ENCODE peak calls at places on chromosomes 6 and 20, in nine cellular contexts. U, P, R, L, K, E, B, T and Q are unnamed samples.

GRCh38 chr20:17556842-17557674 is 12.8 kb upstream of the DSTN start:
- DNase-seq in U (peak), P (no peak), R (peak), L (no peak), K (no peak), E (no peak), B (peak), T (no peak), Q (no peak)

GRCh38 chr6:21871831-21872230 is 278.3 kb downstream of the SOX4 start:
- DNase-seq in U (no peak), P (no peak), R (no peak), L (no peak), K (no peak), E (no peak), B (no peak), T (no peak), Q (no peak)

GRCh38 chr6:31204751-31205145 is 34.3 kb upstream of the POU5F1 start:
- DNase-seq in U (peak), P (no peak), R (no peak), L (no peak), K (no peak), E (no peak), B (no peak), T (no peak), Q (no peak)

GRCh38 chr20:32456869-32457421 is 98.8 kb downstream of the ASXL1 start:
- DNase-seq in U (peak), P (peak), R (peak), L (no peak), K (peak), E (no peak), B (no peak), T (no peak), Q (peak)

GRCh38 chr6:37182736-37183590 is 13.0 kb downstream of the PIM1 start:
- DNase-seq in U (no peak), P (no peak), R (no peak), L (no peak), K (no peak), E (no peak), B (no peak), T (no peak), Q (no peak)

GRCh38 chr6:48110436-48111142 is 408 bp downstream of the PTCHD4 start:
- DNase-seq in U (no peak), P (no peak), R (no peak), L (no peak), K (no peak), E (no peak), B (no peak), T (no peak), Q (no peak)

GRCh38 chr6:96755096-96755495 is 82.2 kb downstream of the GPR63 start:
- DNase-seq in U (no peak), P (no peak), R (no peak), L (no peak), K (no peak), E (no peak), B (no peak), T (no peak), Q (no peak)

GRCh38 chr6:99026135-99026534 is 78.4 kb upstream of the FBXL4 start:
- DNase-seq in U (no peak), P (no peak), R (no peak), L (no peak), K (no peak), E (no peak), B (no peak), T (no peak), Q (no peak)

GRCh38 chr20:33499347-33499746 is 9.5 kb downstream of the CBFA2T2 start:
- DNase-seq in U (no peak), P (no peak), R (no peak), L (no peak), K (no peak), E (no peak), B (no peak), T (no peak), Q (no peak)

GRCh38 chr6:43951063-43951755 is 176.0 kb downstream of the MRPL14 start:
- DNase-seq in U (no peak), P (peak), R (peak), L (no peak), K (peak), E (no peak), B (peak), T (no peak), Q (no peak)

GRCh38 chr6:80547827-80548226 is 441.4 kb downstream of the BCKDHB start:
- DNase-seq in U (peak), P (no peak), R (no peak), L (peak), K (no peak), E (peak), B (no peak), T (peak), Q (no peak)

GRCh38 chr6:105116150-105116549 is 63.7 kb downstream of the POPDC3 start:
- DNase-seq in U (no peak), P (no peak), R (no peak), L (no peak), K (no peak), E (no peak), B (no peak), T (no peak), Q (no peak)

GRCh38 chr20:58853976-58854637 is 1.6 kb downstream of the GNAS start:
- DNase-seq in U (no peak), P (peak), R (no peak), L (no peak), K (no peak), E (no peak), B (no peak), T (no peak), Q (peak)

GRCh38 chr20:58851969-58852458 is 502 bp upstream of the GNAS start:
- DNase-seq in U (no peak), P (no peak), R (no peak), L (no peak), K (no peak), E (no peak), B (no peak), T (no peak), Q (no peak)

GRCh38 chr20:58853466-58853865 is 950 bp downstream of the GNAS start:
- DNase-seq in U (no peak), P (no peak), R (no peak), L (no peak), K (no peak), E (no peak), B (no peak), T (no peak), Q (no peak)

GRCh38 chr20:58851221-58851968 is 693 bp upstream of the GNAS-AS1 start:
- DNase-seq in U (no peak), P (peak), R (peak), L (no peak), K (peak), E (no peak), B (no peak), T (no peak), Q (peak)

GRCh38 chr20:58852559-58853271 is at the start of gene GNAS:
- DNase-seq in U (peak), P (peak), R (peak), L (no peak), K (peak), E (no peak), B (no peak), T (peak), Q (peak)
- TF ChIP-seq CTCF in U (peak), P (peak), R (peak), L (peak), K (peak), E (peak), B (peak), T (peak), Q (no peak)

DNA sequence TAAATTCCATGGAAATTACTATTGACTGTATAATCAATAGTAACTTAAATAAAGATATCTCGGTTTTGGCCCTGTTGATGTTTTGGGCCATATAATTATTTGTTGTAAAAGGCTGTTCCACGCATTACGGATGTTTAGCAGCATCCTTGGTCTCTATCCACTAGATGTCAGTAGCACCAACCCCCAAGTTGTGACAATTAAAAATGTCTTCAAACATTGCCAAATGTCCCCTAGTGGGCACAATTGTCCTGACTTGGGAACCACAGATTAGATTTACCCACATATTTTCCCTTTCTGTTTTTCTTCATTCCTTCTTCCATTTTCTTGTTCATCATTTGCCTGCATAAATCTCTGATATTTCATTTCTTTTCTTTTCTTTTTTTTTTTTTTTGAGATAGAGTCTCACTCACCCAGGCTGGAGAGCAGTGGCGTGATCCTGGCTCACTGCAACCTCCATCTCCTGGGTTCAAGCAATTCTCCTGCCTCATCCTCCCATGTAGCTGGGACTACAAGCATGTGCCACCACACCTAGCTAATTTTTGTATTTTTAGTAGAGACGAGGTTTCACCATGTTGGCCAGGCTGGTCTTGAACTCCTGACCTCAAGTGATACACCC is 13.6 kb upstream of the WFDC8 start:
- DNase-seq in U (peak), P (no peak), R (peak), L (peak), K (no peak), E (no peak), B (no peak), T (peak), Q (no peak)
- TF ChIP-seq CTCF in U (peak), P (peak), R (peak), L (peak), K (peak), E (peak), B (peak), T (peak), Q (no peak)

GRCh38 chr20:15346657-15347280 is 1009.4 kb upstream of the FLRT3 start:
- DNase-seq in U (no peak), P (no peak), R (no peak), L (no peak), K (no peak), E (no peak), B (no peak), T (no peak), Q (no peak)

GRCh38 chr20:15342987-15343639 is 1005.7 kb upstream of the FLRT3 start:
- DNase-seq in U (no peak), P (no peak), R (no peak), L (no peak), K (no peak), E (no peak), B (no peak), T (no peak), Q (no peak)

DNA sequence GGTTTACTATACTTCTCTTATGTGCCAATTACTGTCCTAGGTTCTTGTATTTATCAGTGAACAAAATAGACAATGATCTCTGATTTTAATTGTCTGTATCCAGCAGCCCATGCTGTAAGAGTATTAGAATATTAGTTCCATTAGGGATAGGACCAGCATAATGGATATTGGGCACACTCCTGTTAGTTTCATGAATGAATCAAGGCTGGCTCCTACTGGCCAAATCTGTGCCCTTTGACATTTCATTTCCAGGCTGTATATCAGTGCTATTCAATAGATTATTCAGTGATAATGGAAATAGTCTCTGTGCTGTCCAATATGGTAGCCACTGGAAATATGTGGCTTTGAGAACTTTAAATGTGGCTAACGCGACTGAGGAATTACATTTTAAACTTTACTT is 1007.9 kb upstream of the FLRT3 start:
- DNase-seq in U (no peak), P (no peak), R (no peak), L (no peak), K (no peak), E (no peak), B (no peak), T (no peak), Q (no peak)
- TF ChIP-seq CTCF in U (no peak), P (no peak), R (no peak), L (no peak), K (no peak), E (no peak), B (no peak), T (no peak), Q (no peak)

DNA sequence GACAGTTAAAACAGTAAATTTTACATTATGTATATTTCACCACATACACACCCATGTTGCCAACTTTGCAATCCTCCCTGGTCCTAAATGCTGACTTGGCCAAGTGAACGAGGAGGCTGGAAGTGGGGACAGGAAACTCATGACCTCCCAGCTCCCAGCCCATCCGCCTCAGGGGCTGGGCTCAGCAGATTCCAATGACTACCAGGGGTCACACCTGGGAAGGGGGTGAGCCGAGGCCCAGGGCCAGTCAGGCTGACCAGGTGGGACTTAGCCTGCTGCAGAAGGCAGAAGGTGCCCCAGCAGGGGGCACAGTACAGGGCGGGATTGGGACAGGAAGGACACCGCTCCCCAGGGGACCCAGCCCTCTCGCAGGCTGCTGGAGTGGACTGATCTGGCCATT is 2.4 kb downstream of the SIGLEC1 start:
- DNase-seq in U (no peak), P (no peak), R (peak), L (no peak), K (no peak), E (no peak), B (no peak), T (no peak), Q (no peak)
- TF ChIP-seq CTCF in U (no peak), P (no peak), R (no peak), L (no peak), K (no peak), E (no peak), B (no peak), T (peak), Q (no peak)

DNA sequence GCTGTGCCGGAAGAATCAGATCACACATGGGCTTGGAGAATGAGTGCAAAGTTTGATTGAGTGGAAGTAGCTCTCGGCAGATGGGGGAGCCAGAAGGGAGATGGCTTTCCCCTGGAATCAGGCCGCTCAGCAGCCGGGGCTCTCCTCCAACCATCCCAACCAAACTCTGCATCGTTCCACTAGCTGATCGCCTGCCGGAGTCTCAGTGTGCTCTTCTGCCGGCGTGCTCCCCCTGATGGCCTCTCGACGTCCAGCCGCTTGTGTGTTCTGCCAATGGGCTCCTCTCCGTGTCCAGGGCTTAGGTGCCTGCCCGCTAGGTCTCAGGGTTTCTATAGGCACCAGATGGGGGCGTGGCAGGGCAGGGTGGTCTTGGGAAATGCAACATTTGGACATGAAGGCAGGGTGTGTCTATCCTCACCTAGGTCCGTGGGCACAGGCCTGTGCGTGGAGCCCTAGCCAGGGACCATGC is 4.9 kb upstream of the BIRC7 start:
- DNase-seq in U (peak), P (peak), R (peak), L (no peak), K (peak), E (no peak), B (no peak), T (peak), Q (no peak)
- TF ChIP-seq CTCF in U (peak), P (peak), R (peak), L (peak), K (peak), E (peak), B (peak), T (peak), Q (no peak)

GRCh38 chr20:58718121-58718563 is 25.5 kb downstream of the NPEPL1 start:
- DNase-seq in U (no peak), P (no peak), R (peak), L (no peak), K (no peak), E (no peak), B (peak), T (no peak), Q (no peak)

GRCh38 chr20:58718729-58719128 is 26.1 kb downstream of the NPEPL1 start:
- DNase-seq in U (no peak), P (no peak), R (peak), L (no peak), K (no peak), E (no peak), B (peak), T (no peak), Q (peak)

GRCh38 chr20:58719258-58719657 is 26.7 kb downstream of the NPEPL1 start:
- DNase-seq in U (no peak), P (no peak), R (peak), L (no peak), K (no peak), E (no peak), B (no peak), T (no peak), Q (no peak)

GRCh38 chr20:58720890-58721289 is 28.3 kb downstream of the NPEPL1 start:
- DNase-seq in U (no peak), P (no peak), R (no peak), L (no peak), K (no peak), E (no peak), B (no peak), T (no peak), Q (no peak)

GRCh38 chr20:58719971-58720371 is 27.4 kb downstream of the NPEPL1 start:
- DNase-seq in U (no peak), P (no peak), R (peak), L (no peak), K (no peak), E (no peak), B (peak), T (no peak), Q (no peak)
- TF ChIP-seq CTCF in U (no peak), P (no peak), R (no peak), L (no peak), K (no peak), E (no peak), B (no peak), T (no peak), Q (no peak)

GRCh38 chr6:16184554-16184953 is 53.8 kb upstream of the GMPR start:
- DNase-seq in U (no peak), P (no peak), R (no peak), L (no peak), K (no peak), E (no peak), B (no peak), T (no peak), Q (no peak)

GRCh38 chr6:16187185-16187584 is 51.2 kb upstream of the GMPR start:
- DNase-seq in U (no peak), P (no peak), R (no peak), L (no peak), K (no peak), E (no peak), B (no peak), T (no peak), Q (no peak)

GRCh38 chr6:16182428-16182827 is 53.5 kb downstream of the MYLIP start:
- DNase-seq in U (no peak), P (no peak), R (no peak), L (peak), K (no peak), E (no peak), B (no peak), T (no peak), Q (no peak)

GRCh38 chr6:16181429-16182359 is 52.8 kb downstream of the MYLIP start:
- DNase-seq in U (no peak), P (no peak), R (no peak), L (no peak), K (no peak), E (no peak), B (no peak), T (no peak), Q (no peak)

GRCh38 chr6:16184129-16184528 is 54.3 kb upstream of the GMPR start:
- DNase-seq in U (peak), P (no peak), R (peak), L (no peak), K (no peak), E (no peak), B (no peak), T (no peak), Q (no peak)
- TF ChIP-seq CTCF in U (peak), P (no peak), R (peak), L (peak), K (no peak), E (peak), B (no peak), T (peak), Q (no peak)

GRCh38 chr20:36062799-36063198 is 91.7 kb upstream of the EPB41L1 start:
- DNase-seq in U (no peak), P (no peak), R (no peak), L (no peak), K (no peak), E (no peak), B (no peak), T (peak), Q (no peak)

GRCh38 chr20:36066777-36067176 is 87.8 kb upstream of the EPB41L1 start:
- DNase-seq in U (no peak), P (no peak), R (no peak), L (no peak), K (no peak), E (no peak), B (no peak), T (no peak), Q (no peak)

GRCh38 chr20:36065427-36065998 is 89.0 kb upstream of the EPB41L1 start:
- DNase-seq in U (no peak), P (no peak), R (peak), L (no peak), K (no peak), E (no peak), B (no peak), T (no peak), Q (no peak)

GRCh38 chr20:36063916-36064660 is 90.5 kb upstream of the EPB41L1 start:
- DNase-seq in U (no peak), P (no peak), R (no peak), L (no peak), K (no peak), E (no peak), B (no peak), T (no peak), Q (no peak)

DNA sequence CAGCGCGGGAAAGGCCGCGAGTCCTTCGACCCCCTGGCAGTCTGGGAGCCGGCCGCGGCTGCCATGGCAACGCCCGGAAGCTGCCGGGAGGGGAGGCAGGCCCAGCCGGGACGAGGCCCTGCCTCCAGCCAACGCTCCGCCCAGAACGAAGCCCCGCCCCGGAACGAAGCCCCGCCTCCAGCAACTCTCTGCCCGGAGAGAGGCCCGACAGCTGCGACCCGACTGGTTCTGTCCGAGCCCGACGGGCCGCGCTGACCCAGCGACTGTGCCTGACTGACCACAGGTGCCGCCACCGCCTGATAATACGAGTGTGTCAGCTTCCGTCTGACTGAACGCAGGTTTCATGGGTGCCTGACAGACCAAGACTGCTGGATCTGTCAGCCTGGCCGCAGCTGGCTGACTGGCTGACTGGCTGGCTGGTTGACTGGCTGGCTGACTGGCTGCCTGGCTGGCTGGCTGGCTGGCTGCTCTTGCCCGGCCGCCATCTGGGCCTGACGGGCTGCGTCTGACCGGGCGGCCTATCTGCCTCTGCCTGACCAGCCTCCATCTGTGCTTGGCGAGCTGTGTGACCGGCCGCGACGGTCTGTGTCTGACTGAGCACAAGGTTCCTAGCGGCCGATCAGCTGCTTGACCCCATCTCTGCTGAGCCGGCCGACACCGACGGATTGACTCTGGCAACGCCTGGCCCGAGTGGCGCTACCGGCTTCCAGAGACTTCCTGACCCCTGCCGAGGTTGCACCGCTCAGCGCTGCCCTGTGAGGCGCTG is 89.7 kb upstream of the EPB41L1 start:
- DNase-seq in U (peak), P (peak), R (peak), L (no peak), K (peak), E (no peak), B (peak), T (peak), Q (peak)
- TF ChIP-seq CTCF in U (no peak), P (no peak), R (peak), L (no peak), K (no peak), E (no peak), B (peak), T (no peak), Q (no peak)